ENCODE peak calls at places on chromosome 6, in eight cellular contexts. R is spleen, U is GM23338, C is transverse colon, M is breast epithelium, O is SK-N-SH, X is HCT116, L is stomach. Z is an unnamed sample.

GRCh38 chr6:134379086-134379485 is 61.2 kb upstream of the SGK1 start:
- DNase-seq in C (peak; percentile 84), O (no peak), U (peak; percentile 86), X (peak; percentile 73), L (peak; percentile 88), M (no peak), R (no peak), Z (peak; percentile 76)

GRCh38 chr6:125307150-125307838 is 5.5 kb upstream of the HDDC2 start:
- DNase-seq in O (no peak), R (no peak), U (no peak), M (no peak), L (no peak), C (no peak), X (no peak), Z (no peak)

GRCh38 chr6:39188577-39188976 is 40.7 kb downstream of the KCNK5 start:
- DNase-seq in M (no peak), X (no peak), L (no peak), C (peak; percentile 67), R (no peak), U (no peak), O (no peak), Z (no peak)

GRCh38 chr6:3376064-3376463 is 80.8 kb downstream of the SLC22A23 start:
- DNase-seq in C (no peak), R (no peak), X (no peak), U (no peak), O (no peak), L (no peak), M (no peak), Z (peak; percentile 55)

GRCh38 chr6:63529498-63529897 is 42.8 kb upstream of the LOC128125822 start:
- DNase-seq in L (no peak), C (no peak), M (no peak), R (no peak), O (no peak), U (no peak), X (no peak), Z (no peak)

GRCh38 chr6:116278853-116279231 is 888 bp downstream of the TSPYL1 start:
- DNase-seq in O (peak; percentile 44), L (no peak), X (no peak), C (no peak), R (peak; percentile 85), M (no peak), U (peak; percentile 45), Z (peak; percentile 57)

GRCh38 chr6:36443951-36444428 is 1.2 kb downstream of the KCTD20 start:
- DNase-seq in X (peak; percentile 32), M (no peak), O (peak; percentile 63), C (no peak), R (no peak), U (peak; percentile 79), L (no peak), Z (no peak)

GRCh38 chr6:105993769-105994521 is 92.2 kb upstream of the PRDM1 start:
- DNase-seq in M (no peak), U (peak; percentile 48), C (peak; percentile 45), X (no peak), L (no peak), R (peak; percentile 88), O (peak; percentile 41), Z (no peak)

GRCh38 chr6:126628125-126628524 is 288.2 kb downstream of the CENPW start:
- DNase-seq in R (no peak), M (no peak), O (peak; percentile 18), X (peak; percentile 4), C (no peak), L (no peak), U (peak; percentile 48), Z (no peak)
- TF ChIP-seq CTCF in R (no peak), M (no peak), O (peak; percentile 21), X (peak; percentile 36), C (no peak), L (no peak), U (peak; percentile 49), Z (no peak)

DNA sequence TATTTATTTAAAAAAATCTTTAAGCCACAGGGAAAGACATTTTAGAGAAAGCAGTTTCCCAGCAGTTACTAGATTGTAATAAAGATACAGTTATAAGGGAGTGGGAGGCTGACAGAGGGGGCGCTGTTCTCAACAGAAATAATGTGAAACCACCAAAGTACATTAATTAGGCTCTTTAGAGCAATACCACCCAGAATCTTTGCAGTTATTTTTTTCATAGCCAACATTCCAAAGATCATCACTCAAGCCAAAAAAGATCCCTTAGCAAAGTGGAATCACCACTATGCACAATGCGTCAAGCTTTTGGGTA is 331.3 kb upstream of the DEFB112 start:
- DNase-seq in R (no peak), X (no peak), L (no peak), O (peak; percentile 10), C (no peak), U (peak; percentile 73), M (no peak), Z (no peak)
- H3K4me3 ChIP-seq in R (no peak overlapping the region), X (no peak overlapping the region), L (no peak overlapping the region), O (peak overlapping the region; percentile 53), C (no peak overlapping the region), U (no peak overlapping the region), M (peak overlapping the region; percentile 37), Z (no peak overlapping the region)

GRCh38 chr6:109360281-109360680 is 22.0 kb downstream of the CD164 start:
- DNase-seq in M (no peak), C (no peak), X (no peak), O (no peak), R (no peak), L (no peak), U (no peak), Z (no peak)

GRCh38 chr6:109359248-109359647 is 23.0 kb downstream of the CD164 start:
- DNase-seq in U (no peak), M (no peak), R (no peak), X (no peak), C (no peak), O (no peak), L (no peak), Z (no peak)

GRCh38 chr6:109358204-109358603 is 24.1 kb downstream of the CD164 start:
- DNase-seq in C (no peak), U (no peak), R (no peak), X (no peak), O (no peak), M (no peak), L (no peak), Z (no peak)

GRCh38 chr6:109362102-109362884 is 20.0 kb downstream of the CD164 start:
- DNase-seq in M (no peak), O (no peak), L (no peak), C (no peak), X (no peak), U (no peak), R (no peak), Z (no peak)

DNA sequence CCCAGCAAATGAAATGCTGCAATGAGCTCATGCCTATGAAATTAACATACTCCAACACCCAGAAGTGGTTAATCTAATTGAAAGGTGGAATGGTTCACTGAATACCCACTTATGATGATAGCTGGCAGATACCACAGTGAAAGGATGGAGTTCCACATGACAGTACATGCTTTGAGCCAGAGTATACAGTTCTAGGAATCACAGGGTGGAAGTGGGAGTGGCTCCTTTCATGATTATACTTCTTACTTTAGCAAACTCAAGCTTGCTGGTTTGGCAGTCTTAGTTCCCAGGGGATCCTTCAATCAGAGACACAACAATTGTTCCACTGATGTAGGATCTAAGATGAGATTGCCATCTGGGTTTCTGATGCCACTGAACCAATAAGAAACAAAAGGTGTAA is 21.5 kb downstream of the CD164 start:
- DNase-seq in X (no peak), O (no peak), R (no peak), U (no peak), M (no peak), L (no peak), C (no peak), Z (no peak)
- TF ChIP-seq POLR2AphosphoS5 in X (no peak), O (no peak), R (no peak), U (no peak), M (no peak), L (no peak), C (no peak), Z (no peak)

DNA sequence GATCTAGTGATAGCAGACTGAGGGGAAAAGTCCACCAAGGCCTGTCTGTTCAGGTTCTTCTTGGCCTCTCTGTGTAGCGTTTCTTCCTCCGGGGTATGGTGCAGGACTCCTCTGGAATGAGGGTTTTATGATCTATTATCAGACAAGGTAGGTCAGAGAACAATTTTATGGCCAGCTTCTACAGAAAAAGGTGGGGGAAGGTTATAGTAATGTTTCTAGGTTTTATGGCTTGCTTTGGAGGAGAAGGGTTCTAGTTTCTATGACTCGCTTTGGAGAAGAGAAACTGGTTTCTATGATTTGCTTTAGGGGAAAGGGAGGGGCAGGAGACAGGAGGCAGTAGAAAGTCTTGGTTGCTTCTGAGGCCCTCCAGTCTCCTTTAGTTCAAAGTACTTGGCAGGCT is 144.8 kb upstream of the LAMA2 start:
- DNase-seq in L (no peak), R (no peak), M (no peak), C (peak; percentile 16), U (no peak), O (no peak), X (no peak), Z (no peak)
- TF ChIP-seq CTCF in L (no peak), R (no peak), M (no peak), C (no peak), U (no peak), O (no peak), X (no peak), Z (no peak)

DNA sequence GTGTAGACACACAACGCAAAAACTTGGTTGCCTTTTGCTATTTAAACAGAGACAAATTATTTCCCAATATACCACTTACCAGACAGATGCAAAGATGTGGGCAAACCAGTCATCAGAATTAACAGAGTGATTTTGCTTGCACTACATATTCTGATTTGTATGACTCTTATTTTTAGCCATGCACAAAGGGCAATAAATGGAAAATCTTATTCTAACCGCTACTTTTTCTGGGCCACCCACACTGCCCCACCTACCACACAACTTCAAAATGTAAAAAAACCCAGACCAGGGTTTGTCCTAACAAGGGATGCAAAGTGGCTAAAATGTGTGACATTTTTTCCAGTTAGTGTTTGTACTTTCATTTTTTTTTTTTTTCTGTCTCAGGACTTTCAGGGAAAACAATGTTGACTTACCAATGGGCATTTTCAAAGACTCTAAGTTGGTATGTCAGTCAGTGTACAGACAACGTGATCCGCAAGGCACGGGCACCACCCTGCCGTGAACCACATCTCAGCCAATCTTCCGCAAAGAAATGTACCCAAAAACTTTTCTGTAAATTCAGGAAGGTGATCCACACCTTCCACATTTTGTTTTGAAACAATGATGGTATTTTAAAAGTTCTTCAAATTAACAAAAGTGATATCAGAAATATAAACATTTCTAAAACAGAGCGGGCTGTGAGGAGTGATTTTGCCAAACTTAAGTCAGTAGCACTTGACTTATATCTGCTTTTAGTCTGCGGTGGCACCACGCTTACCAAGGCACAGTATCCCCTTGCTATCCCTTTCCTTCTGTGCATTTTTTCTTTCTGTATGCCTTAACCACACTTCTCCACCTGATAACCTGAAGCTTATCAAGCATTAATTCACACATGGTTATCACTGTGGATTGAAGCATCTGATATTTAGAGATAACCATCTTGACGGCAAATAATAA is 185.6 kb downstream of the GJA10 start:
- DNase-seq in R (no peak), C (no peak), O (no peak), L (no peak), U (no peak), M (no peak), X (no peak), Z (no peak)
- H3K4me3 ChIP-seq in R (no peak overlapping the region), C (no peak overlapping the region), O (no peak overlapping the region), L (no peak overlapping the region), U (no peak overlapping the region), M (no peak overlapping the region), X (no peak overlapping the region), Z (no peak overlapping the region)

GRCh38 chr6:1396952-1397868 is 7.8 kb downstream of the FOXF2 start:
- DNase-seq in O (peak; percentile 81), L (peak; percentile 75), C (peak; percentile 76), U (peak; percentile 82), X (peak; percentile 54), R (peak; percentile 89), M (no peak), Z (peak; percentile 66)
- TF ChIP-seq POLR2AphosphoS5 in O (no peak), L (peak; percentile 89), C (peak; percentile 87), U (no peak), X (no peak), R (peak; percentile 9), M (no peak), Z (peak; percentile 54)

Z was measured in prostate gland.